ENCODE peak calls at places on chromosomes 11 and 22, in ten cellular contexts. U is left lung; R is PC-3; Z is CD8-positive, alpha-beta T cell; P is psoas muscle; O is ovary; B is cardiac muscle cell; A is neural progenitor cell; M is HCT116; L is A673. J is an unnamed sample. For H3K4me1, the result is how much of the 10 kb centered on the place peaks cover.

GRCh38 chr11:94933225-94934130 is 39.9 kb downstream of the CWC15 start:
- DNase-seq in R (peak), O (no peak), Z (no peak), A (no peak), M (no peak), B (no peak), P (peak), U (peak), L (peak), J (no peak)

GRCh38 chr11:3732671-3733070 is 61.5 kb upstream of the CHRNA10 start:
- DNase-seq in P (no peak), L (no peak), B (no peak), U (no peak), R (no peak), Z (no peak), M (no peak), A (no peak), O (no peak), J (no peak)

GRCh38 chr11:102446606-102447005 is 6.0 kb downstream of the TMEM123 start:
- DNase-seq in M (no peak), P (no peak), A (no peak), B (no peak), U (no peak), O (no peak), Z (no peak), L (no peak), R (peak), J (no peak)

GRCh38 chr11:126878892-126879291 is 121.7 kb downstream of the KIRREL3 start:
- DNase-seq in L (no peak), U (no peak), Z (no peak), R (no peak), O (no peak), A (no peak), P (no peak), B (no peak), M (no peak), J (no peak)

GRCh38 chr11:110130642-110131238 is 37.5 kb downstream of the ZC3H12C start:
- DNase-seq in L (peak), U (no peak), O (no peak), P (no peak), A (peak), B (peak), M (no peak), Z (no peak), R (no peak), J (no peak)

GRCh38 chr11:11155962-11156815 is 196.9 kb downstream of the CSNK2A3 start:
- DNase-seq in M (peak), R (peak), B (peak), Z (peak), P (no peak), U (no peak), L (peak), A (peak), O (no peak), J (no peak)

GRCh38 chr11:103338621-103339484 is 229.6 kb downstream of the DYNC2H1 start:
- DNase-seq in P (no peak), Z (no peak), U (no peak), R (peak), B (no peak), L (peak), O (no peak), M (no peak), A (peak), J (no peak)

GRCh38 chr11:11952036-11952435 is 56.4 kb downstream of the DKK3 start:
- DNase-seq in Z (no peak), B (no peak), U (no peak), P (no peak), M (no peak), O (no peak), A (no peak), R (no peak), L (no peak), J (no peak)

GRCh38 chr22:17773606-17774205 is 563 bp downstream of the BID start:
- DNase-seq in O (peak), P (peak), Z (peak), A (peak), B (peak), U (no peak), L (peak), M (no peak), R (peak), J (peak)

GRCh38 chr22:24500251-24500820 is 5.2 kb downstream of the UPB1 start:
- DNase-seq in R (no peak), A (peak), M (no peak), U (no peak), B (no peak), O (no peak), P (no peak), Z (no peak), L (no peak), J (no peak)

GRCh38 chr11:59883597-59883996 is 5.0 kb downstream of the OOSP3 start:
- DNase-seq in A (no peak), U (no peak), L (no peak), B (no peak), O (no peak), M (no peak), R (no peak), Z (no peak), P (no peak), J (no peak)

GRCh38 chr11:130874955-130875531 is 41.2 kb downstream of the SNX19 start:
- DNase-seq in L (no peak), R (no peak), A (no peak), M (no peak), B (no peak), Z (no peak), U (no peak), O (no peak), P (no peak), J (no peak)

GRCh38 chr22:35312198-35313059 is 12.7 kb downstream of the TOM1 start:
- DNase-seq in P (no peak), O (peak), R (peak), U (peak), M (peak), Z (no peak), A (no peak), L (no peak), B (peak), J (no peak)

GRCh38 chr11:130528301-130528651 is 79.8 kb downstream of the ADAMTS15 start:
- DNase-seq in L (no peak), U (no peak), R (peak), O (no peak), A (no peak), M (no peak), B (no peak), P (no peak), Z (no peak), J (no peak)

GRCh38 chr11:108838804-108839128 is 173.9 kb downstream of the DDX10 start:
- DNase-seq in M (no peak), A (no peak), U (no peak), Z (no peak), P (no peak), R (no peak), B (no peak), O (no peak), L (no peak), J (no peak)

GRCh38 chr11:45211732-45212131 is 65.3 kb downstream of the PRDM11 start:
- DNase-seq in M (no peak), O (no peak), B (no peak), Z (no peak), R (no peak), L (no peak), P (no peak), A (no peak), U (no peak), J (no peak)

GRCh38 chr22:20083891-20084546 is 4.0 kb downstream of the DGCR8 start:
- DNase-seq in L (no peak), P (no peak), R (no peak), Z (no peak), A (no peak), O (no peak), B (no peak), U (no peak), M (no peak), J (no peak)

GRCh38 chr11:13962562-13963168 is at the start of gene SPON1:
- DNase-seq in L (peak), P (peak), U (peak), R (no peak), A (peak), M (no peak), Z (peak), B (peak), O (peak), J (peak)

GRCh38 chr11:96337541-96338530 is 5.2 kb downstream of the MAML2 start:
- DNase-seq in L (peak), P (no peak), Z (no peak), U (no peak), O (no peak), R (no peak), B (peak), M (no peak), A (no peak), J (no peak)

GRCh38 chr11:64560941-64561340 is 30.1 kb upstream of the SLC22A12 start:
- DNase-seq in Z (no peak), L (no peak), P (peak), B (no peak), U (peak), O (no peak), M (no peak), R (no peak), A (no peak), J (no peak)

GRCh38 chr11:118672865-118673264 is 6.6 kb downstream of the TREH start:
- DNase-seq in U (no peak), Z (no peak), R (peak), P (no peak), B (no peak), M (no peak), A (no peak), O (no peak), L (peak), J (no peak)

GRCh38 chr11:111918390-111919256 is at the start of gene C11orf52:
- DNase-seq in Z (no peak), L (peak), B (peak), R (peak), U (peak), M (peak), A (peak), O (no peak), P (peak), J (peak)

GRCh38 chr11:35714882-35715612 is 52.5 kb downstream of the TRIM44 start:
- DNase-seq in M (no peak), P (no peak), U (no peak), L (peak), O (no peak), R (peak), Z (no peak), B (no peak), A (no peak), J (no peak)

GRCh38 chr11:36684840-36685800 is 87.1 kb upstream of the RAG2 start:
- DNase-seq in A (no peak), M (no peak), O (no peak), U (no peak), P (no peak), L (no peak), B (no peak), Z (peak), R (no peak), J (no peak)

GRCh38 chr11:10418950-10419310 is 36.1 kb upstream of the AMPD3 start:
- DNase-seq in Z (no peak), O (no peak), P (no peak), A (no peak), M (no peak), L (no peak), U (no peak), R (no peak), B (no peak), J (no peak)

GRCh38 chr22:40443675-40444482 is 73.5 kb downstream of the SGSM3 start:
- DNase-seq in L (no peak), M (no peak), A (no peak), R (no peak), B (no peak), P (peak), U (no peak), Z (no peak), O (no peak), J (no peak)

GRCh38 chr11:62048101-62048500 is 75.7 kb upstream of the INCENP start:
- DNase-seq in P (no peak), L (no peak), Z (no peak), B (no peak), A (no peak), R (peak), M (no peak), U (no peak), O (no peak), J (no peak)

GRCh38 chr11:109968781-109969180 is 124.4 kb upstream of the ZC3H12C start:
- DNase-seq in L (no peak), M (no peak), A (no peak), P (no peak), B (no peak), R (no peak), U (no peak), Z (no peak), O (no peak), J (no peak)

GRCh38 chr22:19703869-19704268 is 10.4 kb upstream of the SEPTIN5 start:
- DNase-seq in O (no peak), U (no peak), P (no peak), M (no peak), B (no peak), A (no peak), R (no peak), Z (no peak), L (no peak), J (peak)

GRCh38 chr22:21652547-21653545 is 10.7 kb downstream of the SDF2L1 start:
- DNase-seq in P (no peak), Z (no peak), B (no peak), L (no peak), M (no peak), R (no peak), U (no peak), O (no peak), A (peak), J (no peak)

GRCh38 chr22:41929158-41929896 is 2.7 kb upstream of the TNFRSF13C start:
- DNase-seq in P (no peak), M (no peak), R (no peak), O (no peak), B (no peak), A (no peak), L (no peak), Z (no peak), U (no peak), J (no peak)

GRCh38 chr11:11836676-11837231 is 5.0 kb upstream of the USP47 start:
- DNase-seq in Z (no peak), O (no peak), U (no peak), A (no peak), R (no peak), P (no peak), M (no peak), B (no peak), L (no peak), J (no peak)

GRCh38 chr11:17418437-17418836 is 30.0 kb upstream of the KCNJ11 start:
- DNase-seq in R (no peak), O (no peak), U (no peak), L (no peak), M (no peak), B (peak), A (no peak), Z (no peak), P (no peak), J (no peak)

DNA sequence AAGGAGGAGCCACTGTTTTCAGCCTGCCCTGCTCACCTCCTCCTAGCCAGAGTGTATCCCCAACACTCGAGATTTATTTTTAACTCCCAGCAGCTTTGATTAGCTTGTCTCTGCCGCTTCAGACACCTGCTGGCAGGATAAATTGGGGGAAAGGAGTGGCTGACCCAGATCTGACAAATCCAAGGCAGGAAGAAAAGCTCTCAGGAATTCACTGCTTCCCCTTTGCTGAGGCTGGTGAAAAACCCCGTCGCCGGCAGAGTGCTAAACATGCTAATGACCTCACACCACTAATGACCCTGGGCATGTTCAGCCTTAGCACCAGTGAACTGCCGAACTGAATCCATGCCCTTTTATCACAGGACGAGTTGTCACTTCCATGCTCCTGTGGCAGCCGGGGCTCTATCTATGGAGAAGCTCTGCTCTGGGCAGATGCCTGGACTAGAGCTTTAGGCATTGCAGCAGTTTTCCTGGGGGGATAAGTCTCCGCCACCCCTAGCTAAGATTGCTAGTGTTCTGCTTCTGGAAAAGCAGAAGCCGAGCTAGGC is 52.2 kb downstream of the FEZ1 start:
- DNase-seq in P (no peak), A (peak), U (no peak), B (peak), L (no peak), R (no peak), O (no peak), Z (no peak), M (no peak), J (no peak)
- TF ChIP-seq CTCF in P (no peak), A (no peak), U (no peak), B (no peak), L (no peak), R (no peak), O (no peak), Z (no peak), M (no peak), J (no peak)

GRCh38 chr11:77423624-77424023 is 50.3 kb downstream of the PAK1 start:
- DNase-seq in M (no peak), P (no peak), O (no peak), U (no peak), L (no peak), R (no peak), B (no peak), Z (no peak), A (no peak), J (no peak)
- H3K4me1 ChIP-seq in M (under half), P (under half), O (under half), U (under half), L (under half), R (under half), B (under half), Z (under half), A (under half), J (under half)

GRCh38 chr11:73591743-73592142 is 6.2 kb downstream of the FAM168A start:
- DNase-seq in M (no peak), P (no peak), O (no peak), R (no peak), U (no peak), L (no peak), Z (no peak), B (no peak), A (no peak), J (no peak)
- TF ChIP-seq CTCF in M (no peak), P (no peak), O (no peak), R (no peak), U (no peak), L (no peak), Z (no peak), B (no peak), A (no peak), J (no peak)

GRCh38 chr11:65861533-65862183 is 1.4 kb downstream of the MUS81 start:
- DNase-seq in Z (no peak), M (no peak), U (no peak), L (no peak), R (no peak), O (peak), B (no peak), P (no peak), A (peak), J (no peak)

GRCh38 chr11:65859134-65859811 is 960 bp upstream of the MUS81 start:
- DNase-seq in P (peak), O (peak), L (peak), R (peak), A (peak), Z (peak), M (peak), B (peak), U (peak), J (peak)

GRCh38 chr11:65861165-65861505 is 902 bp downstream of the MUS81 start:
- DNase-seq in L (no peak), U (no peak), P (no peak), O (peak), M (no peak), Z (no peak), A (peak), B (no peak), R (peak), J (no peak)

GRCh38 chr11:65859812-65860277 is 388 bp upstream of the MUS81 start:
- DNase-seq in L (no peak), Z (no peak), U (no peak), B (no peak), P (no peak), O (no peak), A (peak), M (no peak), R (no peak), J (peak)

GRCh38 chr11:65860278-65861164 is at the start of gene MUS81:
- DNase-seq in A (peak), R (peak), L (peak), O (peak), M (peak), B (peak), Z (peak), P (peak), U (peak), J (peak)
- H3K4me1 ChIP-seq in A (under half), R (under half), L (under half), O (under half), M (under half), B (under half), Z (under half), P (under half), U (half or more), J (under half)

GRCh38 chr22:37260939-37261338 is 16.9 kb upstream of the RAC2 start:
- DNase-seq in A (peak), Z (peak), O (peak), M (peak), R (peak), B (peak), L (peak), U (peak), P (no peak), J (no peak)

GRCh38 chr22:37260396-37260795 is 16.3 kb upstream of the RAC2 start:
- DNase-seq in O (no peak), A (no peak), L (no peak), U (no peak), B (no peak), M (no peak), Z (no peak), P (no peak), R (no peak), J (no peak)

GRCh38 chr22:37258005-37258790 is 14.1 kb upstream of the RAC2 start:
- DNase-seq in A (no peak), O (no peak), R (peak), L (no peak), M (no peak), P (no peak), B (no peak), U (peak), Z (no peak), J (no peak)

GRCh38 chr22:37258810-37259472 is 14.9 kb upstream of the RAC2 start:
- DNase-seq in Z (no peak), A (no peak), U (peak), B (no peak), M (no peak), P (no peak), O (no peak), R (no peak), L (peak), J (no peak)

GRCh38 chr22:37259540-37260029 is 15.5 kb upstream of the RAC2 start:
- DNase-seq in U (peak), M (peak), Z (no peak), R (peak), L (peak), O (no peak), A (peak), P (no peak), B (peak), J (no peak)
- TF ChIP-seq CTCF in U (peak), M (peak), Z (peak), R (peak), L (peak), O (no peak), A (peak), P (no peak), B (peak), J (no peak)

DNA sequence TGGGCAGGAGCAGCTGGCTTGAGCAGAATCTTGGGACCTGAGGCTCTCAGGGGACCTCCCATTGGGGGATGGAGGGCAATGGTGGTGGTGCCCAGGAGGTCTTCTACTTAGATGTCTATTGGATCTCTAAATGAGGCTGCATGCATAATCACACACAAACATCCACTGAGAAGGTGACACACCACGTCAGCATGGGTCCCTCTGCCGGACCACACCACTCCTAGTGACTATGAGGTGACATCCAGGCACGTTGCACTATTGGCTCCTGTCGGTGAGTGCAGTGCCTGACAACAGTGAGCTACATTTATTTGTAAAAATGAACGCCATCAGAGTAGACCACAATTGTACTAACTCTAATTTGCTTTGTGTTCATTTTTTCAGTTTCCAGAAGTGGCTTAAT is 2.3 kb upstream of the APOA4 start:
- DNase-seq in R (no peak), B (no peak), U (no peak), Z (no peak), M (no peak), A (no peak), P (no peak), L (no peak), O (no peak), J (no peak)
- H3K4me1 ChIP-seq in R (under half), B (under half), U (under half), Z (under half), M (under half), A (under half), P (under half), L (under half), O (under half), J (under half)

DNA sequence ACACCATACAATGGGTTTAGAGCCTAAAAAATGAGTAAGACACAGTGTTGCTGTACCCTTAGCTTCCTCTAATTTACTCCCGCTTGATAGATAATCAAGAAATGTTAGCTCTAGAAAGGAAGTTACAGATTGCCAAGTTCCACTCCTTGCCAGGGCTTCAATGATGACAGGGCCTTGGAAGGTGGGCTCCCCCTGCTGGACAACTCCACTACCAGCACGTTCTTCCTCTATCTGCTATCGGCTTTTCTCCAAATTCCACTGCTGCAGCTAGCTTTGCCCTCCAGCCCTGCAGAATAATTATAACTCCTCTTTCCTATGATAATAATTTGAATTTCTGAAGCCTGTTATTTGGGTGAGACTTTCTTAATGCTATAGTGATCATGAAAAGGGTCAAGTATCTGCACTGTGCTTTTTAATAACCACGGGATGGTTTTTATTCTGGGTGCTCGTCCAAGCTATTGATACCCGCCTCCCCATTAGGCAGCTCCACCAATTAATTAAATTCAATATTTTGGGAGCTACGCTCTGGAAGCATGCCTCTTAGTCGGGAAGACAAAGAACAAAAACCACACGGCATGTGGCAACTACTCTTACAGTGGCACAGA is 9.0 kb downstream of the SYN3 start:
- DNase-seq in B (peak), A (peak), M (peak), U (peak), Z (peak), R (peak), L (peak), O (peak), P (peak), J (peak)
- TF ChIP-seq CTCF in B (peak), A (peak), M (peak), U (peak), Z (peak), R (peak), L (peak), O (peak), P (peak), J (peak)